ENCODE peak calls at places on chromosomes 6 and 20, in five cellular contexts. Q, U, I, W and B are unnamed samples.

GRCh38 chr6:116268589-116269293 is 11.0 kb downstream of the TSPYL1 start:
- DNase-seq in Q (peak; percentile 89), U (no peak), I (no peak), W (peak; percentile 42), B (no peak)

GRCh38 chr6:5162401-5162800 is 77.3 kb downstream of the PPP1R3G start:
- DNase-seq in Q (no peak), U (no peak), I (no peak), W (no peak), B (no peak)

GRCh38 chr6:148530394-148530923 is 187.8 kb downstream of the SASH1 start:
- DNase-seq in Q (peak; percentile 93), U (no peak), I (no peak), W (no peak), B (no peak)

GRCh38 chr6:52994789-52995078 is 350 bp downstream of the GSTA4 start:
- DNase-seq in Q (no peak), U (peak; percentile 65), I (no peak), W (no peak), B (peak; percentile 53)

GRCh38 chr20:14792915-14793314 is 455.5 kb upstream of the FLRT3 start:
- DNase-seq in Q (no peak), U (no peak), I (no peak), W (no peak), B (no peak)

GRCh38 chr6:168157272-168158007 is 78.4 kb upstream of the FRMD1 start:
- DNase-seq in Q (peak; percentile 76), U (no peak), I (no peak), W (no peak), B (no peak)

GRCh38 chr6:34145161-34146020 is 496 bp downstream of the GRM4 start:
- DNase-seq in Q (peak; percentile 31), U (peak; percentile 55), I (no peak), W (no peak), B (peak; percentile 47)

GRCh38 chr6:75349262-75349984 is 64.8 kb upstream of the TMEM30A start:
- DNase-seq in Q (peak; percentile 21), U (peak; percentile 53), I (peak; percentile 37), W (no peak), B (peak; percentile 44)

GRCh38 chr6:52725530-52726192 is 37.6 kb downstream of the GSTA2 start:
- DNase-seq in Q (peak; percentile 43), U (no peak), I (no peak), W (no peak), B (no peak)

GRCh38 chr6:90214461-90214860 is 82.2 kb downstream of the BACH2 start:
- DNase-seq in Q (no peak), U (no peak), I (no peak), W (no peak), B (no peak)

GRCh38 chr6:14288910-14289309 is 171.3 kb downstream of the CD83 start:
- DNase-seq in Q (peak; percentile 19), U (no peak), I (no peak), W (no peak), B (no peak)

GRCh38 chr6:136723780-136724179 is 68.5 kb downstream of the MAP3K5 start:
- DNase-seq in Q (no peak), U (no peak), I (no peak), W (peak; percentile 26), B (no peak)

GRCh38 chr6:13507306-13507855 is 20.0 kb upstream of the GFOD1 start:
- DNase-seq in Q (no peak), U (no peak), I (no peak), W (no peak), B (no peak)

DNA sequence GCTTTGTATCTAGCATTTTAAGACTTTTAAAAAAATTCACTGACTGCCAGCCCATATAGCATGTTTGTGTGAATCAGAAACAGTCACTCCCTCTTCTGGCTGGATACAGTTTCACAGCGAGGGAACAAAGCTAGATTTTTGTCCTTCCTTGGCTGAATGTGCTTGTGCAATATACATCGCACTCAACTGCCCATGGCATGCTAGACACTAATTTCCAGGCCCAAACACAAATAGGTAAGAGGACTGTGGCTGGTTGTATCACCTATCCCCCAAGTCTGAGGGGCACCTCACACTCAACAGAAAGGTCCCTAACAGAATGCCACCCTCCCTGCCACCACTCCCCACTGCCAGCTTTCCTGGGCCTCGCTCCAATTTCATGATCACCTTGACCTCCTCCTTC is 16.2 kb upstream of the BLCAP start:
- DNase-seq in Q (peak; percentile 45), U (no peak), I (no peak), W (no peak), B (no peak)
- TF ChIP-seq CTCF in Q (peak; percentile 55), U (peak; percentile 49), I (peak; percentile 47), W (peak; percentile 23), B (peak; percentile 34)

GRCh38 chr6:143952947-143953346 is 55.1 kb downstream of the PLAGL1 start:
- DNase-seq in Q (no peak), U (no peak), I (no peak), W (no peak), B (no peak)

GRCh38 chr6:143955971-143956370 is 52.1 kb downstream of the PLAGL1 start:
- DNase-seq in Q (peak; percentile 5), U (no peak), I (no peak), W (no peak), B (no peak)

GRCh38 chr6:143950874-143951273 is 57.2 kb downstream of the PLAGL1 start:
- DNase-seq in Q (no peak), U (no peak), I (no peak), W (no peak), B (no peak)

GRCh38 chr6:143952386-143952785 is 55.7 kb downstream of the PLAGL1 start:
- DNase-seq in Q (no peak), U (no peak), I (no peak), W (no peak), B (no peak)

GRCh38 chr6:143953922-143954321 is 54.1 kb downstream of the PLAGL1 start:
- DNase-seq in Q (no peak), U (no peak), I (no peak), W (no peak), B (no peak)
- TF ChIP-seq CTCF in Q (no peak), U (no peak), I (no peak), W (no peak), B (no peak)

DNA sequence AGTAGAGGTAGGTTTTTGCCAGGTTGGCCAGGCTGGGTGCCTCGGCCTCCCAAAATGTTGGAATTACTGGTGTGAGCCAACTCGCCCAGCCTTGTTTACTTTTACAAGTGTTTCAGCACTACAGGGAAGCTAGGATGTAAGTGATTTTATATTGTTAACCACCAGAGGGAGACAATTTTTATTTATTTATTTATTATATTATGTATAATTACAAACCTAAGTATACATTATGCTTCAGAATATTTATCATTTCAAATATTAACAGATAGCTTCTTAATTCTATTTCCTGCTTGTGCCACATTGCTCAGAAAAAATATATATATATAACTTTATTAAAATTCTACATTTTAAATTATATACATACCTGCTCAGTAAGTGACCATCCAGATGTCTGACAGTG is 9.8 kb downstream of the MMUT start:
- DNase-seq in Q (no peak), U (no peak), I (no peak), W (no peak), B (no peak)
- TF ChIP-seq CTCF in Q (peak; percentile 22), U (peak; percentile 24), I (peak; percentile 58), W (peak; percentile 19), B (peak; percentile 75)

GRCh38 chr20:44471481-44471882 is 4.2 kb upstream of the TTPAL start:
- DNase-seq in Q (peak; percentile 93), U (no peak), I (no peak), W (no peak), B (no peak)
- TF ChIP-seq CTCF in Q (peak; percentile 96), U (peak; percentile 65), I (peak; percentile 55), W (peak; percentile 36), B (no peak)

GRCh38 chr20:58637466-58638198 is 13.5 kb upstream of the STX16 start:
- DNase-seq in Q (no peak), U (no peak), I (no peak), W (no peak), B (no peak)

GRCh38 chr20:58638467-58639181 is 12.5 kb upstream of the STX16 start:
- DNase-seq in Q (no peak), U (no peak), I (no peak), W (no peak), B (no peak)

GRCh38 chr20:58634818-58635665 is 16.0 kb upstream of the STX16 start:
- DNase-seq in Q (no peak), U (peak; percentile 32), I (no peak), W (no peak), B (no peak)

GRCh38 chr20:58636396-58636982 is 14.6 kb upstream of the STX16 start:
- DNase-seq in Q (no peak), U (no peak), I (no peak), W (no peak), B (no peak)

DNA sequence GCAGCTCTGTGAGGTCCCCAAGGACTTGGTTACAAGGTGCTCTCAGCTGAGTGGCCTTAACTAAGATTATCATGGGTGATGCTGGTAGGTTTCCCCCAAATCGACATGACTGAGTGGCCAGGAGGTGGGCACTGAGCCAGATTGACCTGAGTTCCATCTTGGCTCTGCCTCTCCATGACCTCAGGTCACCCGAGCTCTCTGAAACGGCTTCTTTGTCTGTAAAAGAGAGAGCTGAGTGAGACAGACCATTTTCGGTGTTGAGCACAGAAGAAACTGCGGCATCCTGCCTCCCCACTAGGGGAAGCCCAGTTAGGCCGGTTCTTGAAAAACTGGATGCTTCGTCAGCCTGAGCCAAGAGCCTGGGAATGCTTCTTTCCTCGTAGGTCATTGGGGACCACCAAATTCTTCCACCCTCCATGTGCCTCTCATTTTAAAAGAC is 14.1 kb upstream of the STX16 start:
- DNase-seq in Q (no peak), U (no peak), I (no peak), W (no peak), B (no peak)
- TF ChIP-seq CTCF in Q (peak; percentile 6), U (peak; percentile 43), I (peak; percentile 33), W (no peak), B (no peak)

GRCh38 chr6:164007881-164008280 is 593.4 kb downstream of the QKI start:
- DNase-seq in Q (no peak), U (no peak), I (no peak), W (no peak), B (no peak)

GRCh38 chr6:164005312-164005711 is 590.8 kb downstream of the QKI start:
- DNase-seq in Q (no peak), U (no peak), I (no peak), W (no peak), B (no peak)

GRCh38 chr6:164008902-164009301 is 594.4 kb downstream of the QKI start:
- DNase-seq in Q (no peak), U (no peak), I (no peak), W (no peak), B (no peak)

GRCh38 chr6:164010446-164011071 is 596.0 kb downstream of the QKI start:
- DNase-seq in Q (no peak), U (no peak), I (no peak), W (no peak), B (no peak)

DNA sequence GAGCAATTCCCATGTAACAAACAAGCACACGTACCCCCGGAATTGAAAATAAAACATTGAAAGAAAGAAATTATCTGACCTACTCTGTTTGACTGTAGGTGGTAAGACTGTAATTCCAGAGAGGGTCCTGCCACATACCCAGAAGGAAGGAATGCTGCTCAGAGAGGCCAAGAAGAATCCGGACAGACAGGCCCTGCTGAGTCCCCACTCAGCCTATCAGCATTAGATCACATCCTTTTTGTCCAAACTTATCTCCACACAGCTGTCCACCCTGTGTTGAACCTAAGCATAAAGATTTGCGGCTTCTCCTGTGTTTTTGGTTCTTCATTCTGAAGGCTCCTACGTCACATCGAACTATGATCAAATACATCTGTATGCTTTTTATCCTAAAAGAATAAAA is 591.9 kb downstream of the QKI start:
- DNase-seq in Q (no peak), U (no peak), I (no peak), W (no peak), B (no peak)
- TF ChIP-seq CTCF in Q (no peak), U (no peak), I (no peak), W (no peak), B (no peak)